ENCODE peak calls at places on chromosomes 4 and X, in ten cellular contexts. T is breast epithelium, X is fibroblast of lung, I is psoas muscle, C is sigmoid colon, U is aorta, V is neuronal stem cell, N is NT2/D1, Y is Panc1, K is HCT116. Z is an unnamed sample.

GRCh38 chr4:73446336-73446938 is 10.4 kb downstream of the AFP start:
- DNase-seq in K (peak; percentile 48), U (no peak), C (no peak), X (peak; percentile 44), T (no peak), N (no peak), V (peak; percentile 18), I (no peak), Y (no peak), Z (peak; percentile 16)

GRCh38 chr4:102036619-102037376 is 246.3 kb downstream of the BANK1 start:
- DNase-seq in K (no peak), V (no peak), I (no peak), X (peak; percentile 37), U (no peak), Y (no peak), T (no peak), N (no peak), C (no peak), Z (no peak)

GRCh38 chr4:57051100-57051499 is 59.1 kb downstream of the IGFBP7 start:
- DNase-seq in V (no peak), C (no peak), T (no peak), I (no peak), Y (no peak), N (no peak), K (no peak), X (no peak), U (no peak), Z (no peak)

GRCh38 chr4:11252149-11252548 is 176.5 kb downstream of the HS3ST1 start:
- DNase-seq in Y (no peak), U (no peak), C (no peak), N (no peak), K (no peak), T (no peak), I (no peak), V (no peak), X (no peak), Z (no peak)

GRCh38 chr4:7199129-7199725 is 6.9 kb downstream of the SORCS2 start:
- DNase-seq in T (peak; percentile 43), Y (no peak), K (no peak), X (no peak), N (no peak), V (no peak), U (peak; percentile 37), I (no peak), C (no peak), Z (no peak)

GRCh38 chr4:3368841-3369760 is 72.7 kb upstream of the HGFAC start:
- DNase-seq in X (peak; percentile 19), V (no peak), Y (no peak), T (no peak), K (no peak), U (no peak), C (peak; percentile 48), I (no peak), N (no peak), Z (no peak)

GRCh38 chr4:44760142-44760898 is 34.0 kb upstream of the GNPDA2 start:
- DNase-seq in T (no peak), V (peak; percentile 38), I (no peak), Y (peak; percentile 5), C (no peak), K (peak; percentile 19), N (no peak), X (peak; percentile 22), U (no peak), Z (no peak)

GRCh38 chrX:21747523-21747922 is 10.4 kb downstream of the SMPX start:
- DNase-seq in I (no peak), U (no peak), X (no peak), N (no peak), Y (no peak), C (no peak), V (no peak), T (no peak), K (no peak), Z (no peak)

GRCh38 chr4:7189475-7190277 is 2.7 kb upstream of the SORCS2 start:
- DNase-seq in T (peak; percentile 48), I (peak; percentile 12), N (no peak), X (no peak), Y (no peak), C (peak; percentile 51), K (no peak), U (no peak), V (no peak), Z (peak; percentile 8)

GRCh38 chr4:3862640-3863420 is 96.6 kb downstream of the ADRA2C start:
- DNase-seq in V (peak; percentile 51), U (peak; percentile 43), K (no peak), Y (no peak), I (peak; percentile 54), C (no peak), X (no peak), N (peak; percentile 79), T (no peak), Z (no peak)

GRCh38 chr4:86898562-86898961 is 6.3 kb upstream of the C4orf36 start:
- DNase-seq in V (no peak), C (no peak), K (no peak), X (no peak), U (no peak), N (no peak), I (no peak), T (no peak), Y (no peak), Z (no peak)

GRCh38 chr4:99435154-99435553 is at the start of gene ADH7:
- DNase-seq in Y (no peak), K (no peak), I (no peak), T (no peak), X (no peak), U (no peak), N (no peak), V (no peak), C (no peak), Z (no peak)

GRCh38 chrX:120358687-120359086 is 3.2 kb upstream of the ATP1B4 start:
- DNase-seq in K (no peak), V (no peak), I (no peak), T (no peak), X (peak; percentile 63), Y (no peak), N (no peak), U (no peak), C (no peak), Z (no peak)

GRCh38 chr4:39900966-39901365 is 76.7 kb downstream of the PDS5A start:
- DNase-seq in I (no peak), Y (no peak), X (no peak), U (no peak), N (no peak), T (no peak), V (no peak), C (no peak), K (no peak), Z (no peak)

GRCh38 chr4:159925770-159926169 is 822.9 kb downstream of the RAPGEF2 start:
- DNase-seq in V (no peak), Y (no peak), K (peak; percentile 26), T (no peak), U (no peak), C (no peak), N (no peak), I (no peak), X (no peak), Z (no peak)

GRCh38 chr4:159922119-159922518 is 819.2 kb downstream of the RAPGEF2 start:
- DNase-seq in V (no peak), Y (no peak), T (no peak), N (no peak), C (no peak), U (no peak), I (no peak), K (no peak), X (no peak), Z (no peak)

GRCh38 chr4:159927781-159928180 is 824.9 kb downstream of the RAPGEF2 start:
- DNase-seq in N (no peak), K (no peak), I (no peak), T (no peak), Y (no peak), V (no peak), C (no peak), U (no peak), X (no peak), Z (no peak)

GRCh38 chr4:159926871-159927270 is 824.0 kb downstream of the RAPGEF2 start:
- DNase-seq in N (no peak), I (no peak), X (peak; percentile 27), V (no peak), T (no peak), U (no peak), K (peak; percentile 10), Y (no peak), C (no peak), Z (no peak)
- H3K4me3 ChIP-seq in N (no peak overlapping the region), I (no peak overlapping the region), X (no peak overlapping the region), V (no peak overlapping the region), T (no peak overlapping the region), U (no peak overlapping the region), K (no peak overlapping the region), Y (no peak overlapping the region), C (no peak overlapping the region), Z (no peak overlapping the region)

GRCh38 chrX:151752847-151753246 is 18.3 kb downstream of the CNGA2 start:
- DNase-seq in I (no peak), T (no peak), K (no peak), U (no peak), N (no peak), C (no peak), X (no peak), V (no peak), Y (no peak), Z (no peak)
- H3K36me3 ChIP-seq in I (no peaks in the 10 kb centered on the region), T (no peaks in the 10 kb centered on the region), K (no peaks in the 10 kb centered on the region), U (no peaks in the 10 kb centered on the region), N (no peaks in the 10 kb centered on the region), C (no peaks in the 10 kb centered on the region), X (no peaks in the 10 kb centered on the region), V (no peaks in the 10 kb centered on the region), Y (no peaks in the 10 kb centered on the region), Z (no peaks in the 10 kb centered on the region)

GRCh38 chr4:14864967-14865366 is 137.3 kb upstream of the CPEB2 start:
- DNase-seq in V (no peak), N (no peak), T (no peak), Y (no peak), K (no peak), I (no peak), U (no peak), C (no peak), X (no peak), Z (no peak)

GRCh38 chr4:14864365-14864762 is 137.9 kb upstream of the CPEB2 start:
- DNase-seq in V (no peak), U (no peak), K (no peak), I (no peak), X (no peak), T (no peak), N (no peak), Y (no peak), C (peak; percentile 87), Z (no peak)

GRCh38 chr4:14865804-14866203 is 136.5 kb upstream of the CPEB2 start:
- DNase-seq in X (no peak), Y (no peak), V (no peak), C (no peak), N (no peak), T (no peak), I (no peak), K (no peak), U (no peak), Z (no peak)

GRCh38 chr4:14863420-14864364 is 138.6 kb upstream of the CPEB2 start:
- DNase-seq in K (no peak), N (no peak), I (no peak), T (no peak), U (no peak), Y (no peak), X (no peak), V (peak; percentile 64), C (no peak), Z (no peak)

GRCh38 chr4:14862881-14863280 is 139.4 kb upstream of the CPEB2 start:
- DNase-seq in Y (no peak), T (no peak), U (peak; percentile 48), N (no peak), V (no peak), K (no peak), I (peak; percentile 65), C (peak; percentile 67), X (peak; percentile 18), Z (no peak)
- H3K4me3 ChIP-seq in Y (no peak overlapping the region), T (peak overlapping the region; percentile 24), U (no peak overlapping the region), N (no peak overlapping the region), V (no peak overlapping the region), K (no peak overlapping the region), I (peak overlapping the region; percentile 55), C (peak overlapping the region; percentile 8), X (no peak overlapping the region), Z (no peak overlapping the region)

GRCh38 chr4:2256156-2256731 is 5.7 kb downstream of the MXD4 start:
- DNase-seq in C (peak; percentile 79), V (no peak), K (no peak), N (no peak), X (no peak), I (peak; percentile 79), T (peak; percentile 54), U (peak; percentile 63), Y (no peak), Z (peak; percentile 21)
- H3K36me3 ChIP-seq in C (peaks cover 2% of the 10 kb centered on the region), V (peaks cover 31% of the 10 kb centered on the region), K (no peaks in the 10 kb centered on the region), N (peaks cover 41% of the 10 kb centered on the region), X (peaks cover 16% of the 10 kb centered on the region), I (peaks cover 64% of the 10 kb centered on the region), T (no peaks in the 10 kb centered on the region), U (no peaks in the 10 kb centered on the region), Y (no peaks in the 10 kb centered on the region), Z (peaks cover 6% of the 10 kb centered on the region)